ENCODE peak calls at places on chromosome 18, in six cellular contexts. One of them, this sample, is unnamed.

GRCh38 chr18:24600076-24600654 is 139.7 kb downstream of the HRH4 start:
- DNase-seq in stimulated activated CD4-positive, alpha-beta T cell treated with anti-CD3 and anti-CD28 coated beads, Interleukin-1b, Interleukin-23, amount 100 ng/mL, for 48 hours: no peak
- DNase-seq in NCI-H2029: no peak
- DNase-seq in SHP77: peak
- DNase-seq in stomach: no peak
- DNase-seq in heart left ventricle: peak
- DNase-seq in this sample: peak

GRCh38 chr18:23591011-23591410 is 4.7 kb upstream of the NPC1 start:
- DNase-seq in stimulated activated CD4-positive, alpha-beta T cell treated with anti-CD3 and anti-CD28 coated beads, Interleukin-1b, Interleukin-23, amount 100 ng/mL, for 48 hours: no peak
- DNase-seq in NCI-H2029: no peak
- DNase-seq in SHP77: no peak
- DNase-seq in stomach: no peak
- DNase-seq in heart left ventricle: no peak
- DNase-seq in this sample: no peak

GRCh38 chr18:23652232-23652631 is 10.5 kb downstream of the ANKRD29 start:
- DNase-seq in stimulated activated CD4-positive, alpha-beta T cell treated with anti-CD3 and anti-CD28 coated beads, Interleukin-1b, Interleukin-23, amount 100 ng/mL, for 48 hours: no peak
- DNase-seq in NCI-H2029: no peak
- DNase-seq in SHP77: no peak
- DNase-seq in stomach: no peak
- DNase-seq in heart left ventricle: no peak
- DNase-seq in this sample: no peak

GRCh38 chr18:80068571-80069272 is 34.5 kb downstream of the RBFA start:
- DNase-seq in stimulated activated CD4-positive, alpha-beta T cell treated with anti-CD3 and anti-CD28 coated beads, Interleukin-1b, Interleukin-23, amount 100 ng/mL, for 48 hours: no peak
- DNase-seq in NCI-H2029: no peak
- DNase-seq in SHP77: no peak
- DNase-seq in stomach: no peak
- DNase-seq in heart left ventricle: no peak
- DNase-seq in this sample: no peak

GRCh38 chr18:63963610-63964256 is 6.1 kb upstream of the SERPINB8 start:
- DNase-seq in stimulated activated CD4-positive, alpha-beta T cell treated with anti-CD3 and anti-CD28 coated beads, Interleukin-1b, Interleukin-23, amount 100 ng/mL, for 48 hours: peak
- DNase-seq in NCI-H2029: peak
- DNase-seq in SHP77: peak
- DNase-seq in stomach: peak
- DNase-seq in heart left ventricle: no peak
- DNase-seq in this sample: peak

GRCh38 chr18:7886436-7886835 is 319.3 kb downstream of the PTPRM start:
- DNase-seq in stimulated activated CD4-positive, alpha-beta T cell treated with anti-CD3 and anti-CD28 coated beads, Interleukin-1b, Interleukin-23, amount 100 ng/mL, for 48 hours: no peak
- DNase-seq in NCI-H2029: no peak
- DNase-seq in SHP77: no peak
- DNase-seq in stomach: no peak
- DNase-seq in heart left ventricle: no peak
- DNase-seq in this sample: no peak

GRCh38 chr18:1014951-1015627 is 110.4 kb downstream of the ADCYAP1 start:
- DNase-seq in stimulated activated CD4-positive, alpha-beta T cell treated with anti-CD3 and anti-CD28 coated beads, Interleukin-1b, Interleukin-23, amount 100 ng/mL, for 48 hours: no peak
- DNase-seq in NCI-H2029: no peak
- DNase-seq in SHP77: no peak
- DNase-seq in stomach: no peak
- DNase-seq in heart left ventricle: no peak
- DNase-seq in this sample: no peak

GRCh38 chr18:74155276-74155675 is 7.0 kb downstream of the TIMM21 start:
- DNase-seq in stimulated activated CD4-positive, alpha-beta T cell treated with anti-CD3 and anti-CD28 coated beads, Interleukin-1b, Interleukin-23, amount 100 ng/mL, for 48 hours: no peak
- DNase-seq in NCI-H2029: no peak
- DNase-seq in SHP77: no peak
- DNase-seq in stomach: no peak
- DNase-seq in heart left ventricle: no peak
- DNase-seq in this sample: no peak

GRCh38 chr18:57846258-57846657 is 43.1 kb upstream of the ATP8B1 start:
- DNase-seq in stimulated activated CD4-positive, alpha-beta T cell treated with anti-CD3 and anti-CD28 coated beads, Interleukin-1b, Interleukin-23, amount 100 ng/mL, for 48 hours: no peak
- DNase-seq in NCI-H2029: no peak
- DNase-seq in SHP77: no peak
- DNase-seq in stomach: peak
- DNase-seq in heart left ventricle: no peak
- DNase-seq in this sample: no peak

GRCh38 chr18:48023334-48024008 is 93.0 kb upstream of the SMAD2 start:
- DNase-seq in stimulated activated CD4-positive, alpha-beta T cell treated with anti-CD3 and anti-CD28 coated beads, Interleukin-1b, Interleukin-23, amount 100 ng/mL, for 48 hours: no peak
- DNase-seq in NCI-H2029: peak
- DNase-seq in SHP77: peak
- DNase-seq in stomach: peak
- DNase-seq in heart left ventricle: peak
- DNase-seq in this sample: peak

GRCh38 chr18:44526705-44527415 is 153.8 kb upstream of the SETBP1 start:
- DNase-seq in stimulated activated CD4-positive, alpha-beta T cell treated with anti-CD3 and anti-CD28 coated beads, Interleukin-1b, Interleukin-23, amount 100 ng/mL, for 48 hours: no peak
- DNase-seq in NCI-H2029: no peak
- DNase-seq in SHP77: no peak
- DNase-seq in stomach: no peak
- DNase-seq in heart left ventricle: no peak
- DNase-seq in this sample: no peak

GRCh38 chr18:3877678-3878077 is 427.7 kb downstream of the TGIF1 start:
- DNase-seq in stimulated activated CD4-positive, alpha-beta T cell treated with anti-CD3 and anti-CD28 coated beads, Interleukin-1b, Interleukin-23, amount 100 ng/mL, for 48 hours: no peak
- DNase-seq in NCI-H2029: no peak
- DNase-seq in SHP77: no peak
- DNase-seq in stomach: no peak
- DNase-seq in heart left ventricle: no peak
- DNase-seq in this sample: no peak

GRCh38 chr18:79856119-79857080 is 58.7 kb downstream of the KCNG2 start:
- DNase-seq in stimulated activated CD4-positive, alpha-beta T cell treated with anti-CD3 and anti-CD28 coated beads, Interleukin-1b, Interleukin-23, amount 100 ng/mL, for 48 hours: no peak
- DNase-seq in NCI-H2029: no peak
- DNase-seq in SHP77: peak
- DNase-seq in stomach: no peak
- DNase-seq in heart left ventricle: no peak
- DNase-seq in this sample: peak

GRCh38 chr18:8962192-8962772 is 140.2 kb upstream of the NDUFV2 start:
- DNase-seq in stimulated activated CD4-positive, alpha-beta T cell treated with anti-CD3 and anti-CD28 coated beads, Interleukin-1b, Interleukin-23, amount 100 ng/mL, for 48 hours: no peak
- DNase-seq in NCI-H2029: no peak
- DNase-seq in SHP77: no peak
- DNase-seq in stomach: no peak
- DNase-seq in heart left ventricle: no peak
- DNase-seq in this sample: no peak

GRCh38 chr18:63043516-63043915 is 276.1 kb downstream of the BCL2 start:
- DNase-seq in stimulated activated CD4-positive, alpha-beta T cell treated with anti-CD3 and anti-CD28 coated beads, Interleukin-1b, Interleukin-23, amount 100 ng/mL, for 48 hours: no peak
- DNase-seq in NCI-H2029: no peak
- DNase-seq in SHP77: no peak
- DNase-seq in stomach: no peak
- DNase-seq in heart left ventricle: no peak
- DNase-seq in this sample: no peak

GRCh38 chr18:13366541-13366940 is 148.0 kb downstream of the LDLRAD4 start:
- DNase-seq in stimulated activated CD4-positive, alpha-beta T cell treated with anti-CD3 and anti-CD28 coated beads, Interleukin-1b, Interleukin-23, amount 100 ng/mL, for 48 hours: no peak
- DNase-seq in NCI-H2029: no peak
- DNase-seq in SHP77: no peak
- DNase-seq in stomach: no peak
- DNase-seq in heart left ventricle: no peak
- DNase-seq in this sample: no peak

GRCh38 chr18:22563098-22563707 is 145.5 kb upstream of the CTAGE1 start:
- DNase-seq in stimulated activated CD4-positive, alpha-beta T cell treated with anti-CD3 and anti-CD28 coated beads, Interleukin-1b, Interleukin-23, amount 100 ng/mL, for 48 hours: no peak
- DNase-seq in NCI-H2029: peak
- DNase-seq in SHP77: peak
- DNase-seq in stomach: peak
- DNase-seq in heart left ventricle: peak
- DNase-seq in this sample: peak

GRCh38 chr18:45287531-45287930 is 327.7 kb upstream of the SLC14A2 start:
- DNase-seq in stimulated activated CD4-positive, alpha-beta T cell treated with anti-CD3 and anti-CD28 coated beads, Interleukin-1b, Interleukin-23, amount 100 ng/mL, for 48 hours: no peak
- DNase-seq in NCI-H2029: no peak
- DNase-seq in SHP77: no peak
- DNase-seq in stomach: peak
- DNase-seq in heart left ventricle: no peak
- DNase-seq in this sample: no peak

GRCh38 chr18:49565656-49566055 is 3.8 kb downstream of the LIPG start:
- DNase-seq in stimulated activated CD4-positive, alpha-beta T cell treated with anti-CD3 and anti-CD28 coated beads, Interleukin-1b, Interleukin-23, amount 100 ng/mL, for 48 hours: no peak
- DNase-seq in NCI-H2029: peak
- DNase-seq in SHP77: peak
- DNase-seq in stomach: peak
- DNase-seq in heart left ventricle: peak
- DNase-seq in this sample: no peak

GRCh38 chr18:7941533-7941932 is 374.4 kb downstream of the PTPRM start:
- DNase-seq in stimulated activated CD4-positive, alpha-beta T cell treated with anti-CD3 and anti-CD28 coated beads, Interleukin-1b, Interleukin-23, amount 100 ng/mL, for 48 hours: no peak
- DNase-seq in NCI-H2029: peak
- DNase-seq in SHP77: peak
- DNase-seq in stomach: peak
- DNase-seq in heart left ventricle: peak
- DNase-seq in this sample: no peak

GRCh38 chr18:46772396-46772795 is 15.5 kb upstream of the ST8SIA5 start:
- DNase-seq in stimulated activated CD4-positive, alpha-beta T cell treated with anti-CD3 and anti-CD28 coated beads, Interleukin-1b, Interleukin-23, amount 100 ng/mL, for 48 hours: no peak
- DNase-seq in NCI-H2029: no peak
- DNase-seq in SHP77: no peak
- DNase-seq in stomach: no peak
- DNase-seq in heart left ventricle: no peak
- DNase-seq in this sample: no peak

GRCh38 chr18:37711990-37712389 is 146.4 kb upstream of the CELF4 start:
- DNase-seq in stimulated activated CD4-positive, alpha-beta T cell treated with anti-CD3 and anti-CD28 coated beads, Interleukin-1b, Interleukin-23, amount 100 ng/mL, for 48 hours: no peak
- DNase-seq in NCI-H2029: no peak
- DNase-seq in SHP77: no peak
- DNase-seq in stomach: no peak
- DNase-seq in heart left ventricle: no peak
- DNase-seq in this sample: no peak

GRCh38 chr18:34042423-34043146 is 182.1 kb downstream of the NOL4 start:
- DNase-seq in stimulated activated CD4-positive, alpha-beta T cell treated with anti-CD3 and anti-CD28 coated beads, Interleukin-1b, Interleukin-23, amount 100 ng/mL, for 48 hours: no peak
- DNase-seq in NCI-H2029: no peak
- DNase-seq in SHP77: no peak
- DNase-seq in stomach: no peak
- DNase-seq in heart left ventricle: no peak
- DNase-seq in this sample: no peak

GRCh38 chr18:41645600-41646360 is 309.3 kb upstream of the PIK3C3 start:
- DNase-seq in stimulated activated CD4-positive, alpha-beta T cell treated with anti-CD3 and anti-CD28 coated beads, Interleukin-1b, Interleukin-23, amount 100 ng/mL, for 48 hours: no peak
- DNase-seq in NCI-H2029: peak
- DNase-seq in SHP77: peak
- DNase-seq in stomach: no peak
- DNase-seq in heart left ventricle: no peak
- DNase-seq in this sample: peak

GRCh38 chr18:9428301-9428706 is 47.0 kb upstream of the RALBP1 start:
- DNase-seq in stimulated activated CD4-positive, alpha-beta T cell treated with anti-CD3 and anti-CD28 coated beads, Interleukin-1b, Interleukin-23, amount 100 ng/mL, for 48 hours: no peak
- DNase-seq in NCI-H2029: peak
- DNase-seq in SHP77: peak
- DNase-seq in stomach: peak
- DNase-seq in heart left ventricle: no peak
- DNase-seq in this sample: no peak

GRCh38 chr18:64403784-64404498 is 255.1 kb upstream of the LINC00305 start:
- DNase-seq in stimulated activated CD4-positive, alpha-beta T cell treated with anti-CD3 and anti-CD28 coated beads, Interleukin-1b, Interleukin-23, amount 100 ng/mL, for 48 hours: no peak
- DNase-seq in NCI-H2029: no peak
- DNase-seq in SHP77: no peak
- DNase-seq in stomach: no peak
- DNase-seq in heart left ventricle: no peak
- DNase-seq in this sample: no peak

GRCh38 chr18:76490701-76491171 is 4.3 kb downstream of the ZNF516 start:
- DNase-seq in stimulated activated CD4-positive, alpha-beta T cell treated with anti-CD3 and anti-CD28 coated beads, Interleukin-1b, Interleukin-23, amount 100 ng/mL, for 48 hours: peak
- DNase-seq in NCI-H2029: no peak
- DNase-seq in SHP77: peak
- DNase-seq in stomach: peak
- DNase-seq in heart left ventricle: peak
- DNase-seq in this sample: peak

GRCh38 chr18:44599409-44599808 is 81.3 kb upstream of the SETBP1 start:
- DNase-seq in stimulated activated CD4-positive, alpha-beta T cell treated with anti-CD3 and anti-CD28 coated beads, Interleukin-1b, Interleukin-23, amount 100 ng/mL, for 48 hours: no peak
- DNase-seq in NCI-H2029: no peak
- DNase-seq in SHP77: no peak
- DNase-seq in stomach: no peak
- DNase-seq in heart left ventricle: no peak
- DNase-seq in this sample: no peak

GRCh38 chr18:24987271-24987932 is 364.6 kb downstream of the ZNF521 start:
- DNase-seq in stimulated activated CD4-positive, alpha-beta T cell treated with anti-CD3 and anti-CD28 coated beads, Interleukin-1b, Interleukin-23, amount 100 ng/mL, for 48 hours: no peak
- DNase-seq in NCI-H2029: no peak
- DNase-seq in SHP77: no peak
- DNase-seq in stomach: no peak
- DNase-seq in heart left ventricle: peak
- DNase-seq in this sample: no peak

GRCh38 chr18:77360315-77361186 is 110.9 kb downstream of the GALR1 start:
- DNase-seq in stimulated activated CD4-positive, alpha-beta T cell treated with anti-CD3 and anti-CD28 coated beads, Interleukin-1b, Interleukin-23, amount 100 ng/mL, for 48 hours: no peak
- DNase-seq in NCI-H2029: no peak
- DNase-seq in SHP77: no peak
- DNase-seq in stomach: no peak
- DNase-seq in heart left ventricle: no peak
- DNase-seq in this sample: peak

GRCh38 chr18:21439453-21439852 is 161.1 kb downstream of the ESCO1 start:
- DNase-seq in stimulated activated CD4-positive, alpha-beta T cell treated with anti-CD3 and anti-CD28 coated beads, Interleukin-1b, Interleukin-23, amount 100 ng/mL, for 48 hours: no peak
- DNase-seq in NCI-H2029: no peak
- DNase-seq in SHP77: no peak
- DNase-seq in stomach: no peak
- DNase-seq in heart left ventricle: no peak
- DNase-seq in this sample: no peak

GRCh38 chr18:28408528-28408927 is 231.6 kb upstream of the CDH2 start:
- DNase-seq in stimulated activated CD4-positive, alpha-beta T cell treated with anti-CD3 and anti-CD28 coated beads, Interleukin-1b, Interleukin-23, amount 100 ng/mL, for 48 hours: no peak
- DNase-seq in NCI-H2029: no peak
- DNase-seq in SHP77: no peak
- DNase-seq in stomach: no peak
- DNase-seq in heart left ventricle: no peak
- DNase-seq in this sample: no peak

GRCh38 chr18:49013961-49014604 is 63.3 kb upstream of the SMAD7 start:
- DNase-seq in stimulated activated CD4-positive, alpha-beta T cell treated with anti-CD3 and anti-CD28 coated beads, Interleukin-1b, Interleukin-23, amount 100 ng/mL, for 48 hours: no peak
- DNase-seq in NCI-H2029: no peak
- DNase-seq in SHP77: no peak
- DNase-seq in stomach: peak
- DNase-seq in heart left ventricle: peak
- DNase-seq in this sample: no peak

GRCh38 chr18:11886629-11887028 is 21.5 kb downstream of the MPPE1 start:
- DNase-seq in stimulated activated CD4-positive, alpha-beta T cell treated with anti-CD3 and anti-CD28 coated beads, Interleukin-1b, Interleukin-23, amount 100 ng/mL, for 48 hours: no peak
- DNase-seq in NCI-H2029: no peak
- DNase-seq in SHP77: no peak
- DNase-seq in stomach: no peak
- DNase-seq in heart left ventricle: no peak
- DNase-seq in this sample: no peak

GRCh38 chr18:55405655-55406373 is 182.2 kb downstream of the TCF4 start:
- DNase-seq in stimulated activated CD4-positive, alpha-beta T cell treated with anti-CD3 and anti-CD28 coated beads, Interleukin-1b, Interleukin-23, amount 100 ng/mL, for 48 hours: no peak
- DNase-seq in NCI-H2029: peak
- DNase-seq in SHP77: peak
- DNase-seq in stomach: peak
- DNase-seq in heart left ventricle: peak
- DNase-seq in this sample: peak

GRCh38 chr18:32461704-32462272 is 8.9 kb downstream of the GAREM1 start:
- DNase-seq in stimulated activated CD4-positive, alpha-beta T cell treated with anti-CD3 and anti-CD28 coated beads, Interleukin-1b, Interleukin-23, amount 100 ng/mL, for 48 hours: no peak
- DNase-seq in NCI-H2029: no peak
- DNase-seq in SHP77: no peak
- DNase-seq in stomach: no peak
- DNase-seq in heart left ventricle: no peak
- DNase-seq in this sample: peak

GRCh38 chr18:44051088-44051487 is 629.6 kb upstream of the SETBP1 start:
- DNase-seq in stimulated activated CD4-positive, alpha-beta T cell treated with anti-CD3 and anti-CD28 coated beads, Interleukin-1b, Interleukin-23, amount 100 ng/mL, for 48 hours: no peak
- DNase-seq in NCI-H2029: no peak
- DNase-seq in SHP77: no peak
- DNase-seq in stomach: no peak
- DNase-seq in heart left ventricle: no peak
- DNase-seq in this sample: no peak

This sample was measured in NAMALWA.